ENCODE peak calls at places on chromosomes 5 and 9, in four cellular contexts. O, T, V and Z are unnamed samples.

GRCh38 chr5:141039061-141039460 is 12.1 kb upstream of the PCDHB1 start:
- DNase-seq in O (no peak), T (no peak), V (no peak), Z (no peak)

GRCh38 chr9:93468763-93469456 is 15.5 kb upstream of the FAM120AOS start:
- DNase-seq in O (no peak), T (no peak), V (peak; percentile 56), Z (no peak)

GRCh38 chr9:111896942-111897830 is 572 bp downstream of the UGCG start:
- DNase-seq in O (peak; percentile 54), T (no peak), V (peak; percentile 58), Z (no peak)

GRCh38 chr5:68406767-68407232 is 191.2 kb downstream of the PIK3R1 start:
- DNase-seq in O (no peak), T (no peak), V (no peak), Z (no peak)

GRCh38 chr5:159515909-159516415 is 185.7 kb upstream of the IL12B start:
- DNase-seq in O (peak; percentile 81), T (no peak), V (peak; percentile 66), Z (peak; percentile 39)

GRCh38 chr5:59123595-59124561 is 541.0 kb downstream of the RAB3C start:
- DNase-seq in O (no peak), T (no peak), V (no peak), Z (no peak)

GRCh38 chr9:124202447-124202971 is 55.2 kb upstream of the NEK6 start:
- DNase-seq in O (peak; percentile 51), T (no peak), V (peak; percentile 15), Z (no peak)

GRCh38 chr5:113357696-113358476 is 76.9 kb downstream of the TSSK1B start:
- DNase-seq in O (no peak), T (no peak), V (no peak), Z (peak; percentile 27)

GRCh38 chr5:78964889-78965288 is 20.2 kb downstream of the ARSB start:
- DNase-seq in O (peak; percentile 46), T (no peak), V (peak; percentile 88), Z (peak; percentile 47)

GRCh38 chr5:181259974-181260719 is 796 bp downstream of the TRIM52 start:
- DNase-seq in O (no peak), T (no peak), V (no peak), Z (no peak)

GRCh38 chr9:107866912-107867311 is 377.3 kb upstream of the KLF4 start:
- DNase-seq in O (no peak), T (no peak), V (peak; percentile 43), Z (no peak)

GRCh38 chr5:24899180-24899579 is 254.4 kb upstream of the CDH10 start:
- DNase-seq in O (peak; percentile 17), T (no peak), V (no peak), Z (peak; percentile 72)

GRCh38 chr5:59380350-59380951 is 513.1 kb downstream of the PDE4D start:
- DNase-seq in O (peak; percentile 77), T (peak; percentile 35), V (peak; percentile 87), Z (peak; percentile 94)

GRCh38 chr5:147578228-147579024 is 68.6 kb upstream of the DPYSL3 start:
- DNase-seq in O (peak; percentile 48), T (no peak), V (peak; percentile 82), Z (peak; percentile 60)

GRCh38 chr5:72328172-72328571 is 8.0 kb downstream of the PTCD2 start:
- DNase-seq in O (peak; percentile 79), T (peak; percentile 25), V (peak; percentile 51), Z (peak; percentile 66)